ENCODE peak calls at places on chromosomes 4 and X, in six cellular contexts. E is cardiac muscle cell, X is endodermal cell, P is pancreas, Y is AG04450, O is BJ. F is an unnamed sample.

GRCh38 chr4:156568041-156568440 is 403.6 kb downstream of the PDGFC start:
- DNase-seq in E (no peak), O (no peak), P (no peak), X (no peak), Y (no peak), F (no peak)

GRCh38 chrX:44062842-44063241 is 89.7 kb upstream of the NDP start:
- DNase-seq in Y (no peak), X (no peak), E (no peak), O (no peak), P (no peak), F (no peak)

GRCh38 chr4:180610317-180610716 is 1632.9 kb upstream of the TENM3 start:
- DNase-seq in Y (no peak), E (no peak), X (no peak), O (no peak), P (no peak), F (no peak)

GRCh38 chrX:53287493-53288138 is 6.2 kb upstream of the IQSEC2 start:
- DNase-seq in Y (no peak), E (peak), O (no peak), P (peak), X (no peak), F (peak)

GRCh38 chr4:55238407-55238806 is 107.6 kb upstream of the SRD5A3 start:
- DNase-seq in P (no peak), O (no peak), X (no peak), Y (no peak), E (no peak), F (no peak)

GRCh38 chrX:17242470-17242869 is 132.5 kb upstream of the NHS start:
- DNase-seq in E (peak), P (no peak), O (no peak), Y (peak), X (peak), F (no peak)

GRCh38 chr4:30746735-30747134 is 26.6 kb downstream of the PCDH7 start:
- DNase-seq in O (no peak), E (no peak), X (no peak), P (no peak), Y (no peak), F (no peak)

GRCh38 chrX:150478496-150479492 is 89.6 kb upstream of the MTM1 start:
- DNase-seq in O (no peak), E (no peak), Y (no peak), P (no peak), X (no peak), F (no peak)

GRCh38 chr4:48681856-48682255 is 98.2 kb downstream of the FRYL start:
- DNase-seq in E (peak), P (no peak), Y (no peak), X (no peak), O (no peak), F (no peak)

GRCh38 chrX:132114607-132115006 is 13.2 kb downstream of the FRMD7 start:
- DNase-seq in Y (no peak), O (no peak), E (no peak), X (no peak), P (no peak), F (no peak)

GRCh38 chr4:39855909-39856512 is 121.7 kb downstream of the PDS5A start:
- DNase-seq in E (no peak), X (no peak), O (no peak), P (no peak), Y (no peak), F (no peak)

GRCh38 chr4:165986956-165987698 is 114.1 kb downstream of the TLL1 start:
- DNase-seq in X (no peak), O (no peak), Y (no peak), P (no peak), E (no peak), F (no peak)
- H3K4me3 ChIP-seq in X (no peak), O (no peak), Y (no peak), P (no peak), E (no peak), F (no peak)

GRCh38 chr4:133151301-133151680 is 2.2 kb downstream of the PCDH10 start:
- DNase-seq in X (peak), P (no peak), E (peak), O (no peak), Y (no peak), F (no peak)

GRCh38 chr4:133149364-133149695 is 236 bp downstream of the PCDH10 start:
- DNase-seq in O (no peak), P (no peak), X (no peak), Y (no peak), E (no peak), F (no peak)

GRCh38 chr4:133150643-133151300 is 1.7 kb downstream of the PCDH10 start:
- DNase-seq in O (no peak), E (peak), X (peak), Y (no peak), P (peak), F (no peak)

GRCh38 chr4:133148690-133149363 is at the start of gene PCDH10:
- DNase-seq in X (peak), P (peak), O (peak), E (peak), Y (peak), F (peak)

DNA sequence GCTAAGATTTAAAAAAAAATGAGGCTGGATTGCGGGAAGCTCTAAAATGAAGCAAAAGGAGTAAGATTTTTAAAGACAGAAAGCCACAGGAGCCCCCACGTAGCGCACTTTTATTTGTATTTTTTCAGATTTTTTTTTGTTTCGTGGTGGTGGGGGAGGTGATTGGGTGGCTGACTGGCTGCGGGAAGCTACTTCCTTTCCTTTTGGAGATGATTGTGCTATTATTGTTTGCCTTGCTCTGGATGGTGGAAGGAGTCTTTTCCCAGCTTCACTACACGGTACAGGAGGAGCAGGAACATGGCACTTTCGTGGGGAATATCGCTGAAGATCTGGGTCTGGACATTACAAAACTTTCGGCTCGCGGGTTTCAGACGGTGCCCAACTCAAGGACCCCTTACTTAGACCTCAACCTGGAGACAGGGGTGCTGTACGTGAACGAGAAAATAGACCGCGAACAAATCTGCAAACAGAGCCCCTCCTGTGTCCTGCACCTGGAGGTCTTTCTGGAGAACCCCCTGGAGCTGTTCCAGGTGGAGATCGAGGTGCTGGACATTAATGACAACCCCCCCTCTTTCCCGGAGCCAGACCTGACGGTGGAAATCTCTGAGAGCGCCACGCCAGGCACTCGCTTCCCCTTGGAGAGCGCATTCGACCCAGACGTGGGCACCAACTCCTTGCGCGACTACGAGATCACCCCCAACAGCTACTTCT is 993 bp downstream of the PCDH10 start:
- DNase-seq in P (no peak), O (no peak), X (no peak), E (no peak), Y (no peak), F (no peak)
- H3K4me3 ChIP-seq in P (peak), O (peak), X (peak), E (peak), Y (peak), F (no peak)

DNA sequence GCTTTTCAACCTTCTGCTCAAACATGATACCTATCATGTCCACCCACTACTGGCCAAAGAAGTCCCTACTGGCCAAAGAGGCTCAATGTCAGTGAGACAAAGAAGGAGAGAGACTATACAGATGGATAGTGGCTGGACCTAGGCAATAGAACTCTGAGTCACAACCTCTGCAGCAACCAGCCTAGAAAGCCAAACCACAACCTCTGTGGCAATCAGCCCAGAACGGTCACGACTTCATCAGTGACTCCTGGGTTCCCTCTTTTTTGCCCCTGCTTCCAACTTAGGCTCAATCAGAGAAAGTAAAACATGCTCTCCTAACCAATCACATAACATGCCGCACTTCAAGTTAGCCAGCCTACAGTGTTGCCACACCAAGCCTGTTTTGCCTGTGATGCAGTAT is 203.5 kb downstream of the ANAPC10 start:
- DNase-seq in Y (no peak), E (no peak), O (no peak), P (no peak), X (no peak), F (no peak)
- H3K4me3 ChIP-seq in Y (no peak), E (no peak), O (no peak), P (no peak), X (no peak), F (no peak)

GRCh38 chr4:186919340-186919739 is 195.7 kb upstream of the FAT1 start:
- DNase-seq in Y (no peak), P (no peak), X (no peak), O (no peak), E (no peak), F (no peak)
- H3K4me3 ChIP-seq in Y (no peak), P (no peak), X (no peak), O (no peak), E (no peak), F (no peak)